ENCODE peak calls at places on chromosomes 5 and 9, in ten cellular contexts. T is spleen; X is brain microvascular endothelial cell; H is colonic mucosa; G is neural progenitor cell; R is lung; Y is hepatocyte; K is CD8-positive, alpha-beta T cell; Z is uterus; D is tibial artery. P is an unnamed sample. For H3K27me3, the result is how much of the 10 kb centered on the place peaks cover.

GRCh38 chr9:127183814-127184582 is 61.6 kb upstream of the ANGPTL2 start:
- DNase-seq in X (no peak), G (no peak), D (peak), H (no peak), Z (peak), K (no peak), Y (no peak), R (no peak), T (peak), P (peak)

GRCh38 chr5:14167211-14167845 is 24.2 kb downstream of the TRIO start:
- DNase-seq in G (no peak), H (no peak), D (no peak), Z (no peak), K (no peak), X (no peak), Y (no peak), T (no peak), R (no peak), P (no peak)

GRCh38 chr9:137836831-137837241 is 40.7 kb upstream of the CACNA1B start:
- DNase-seq in G (peak), Z (no peak), H (no peak), D (no peak), K (no peak), Y (no peak), R (no peak), T (no peak), X (no peak), P (no peak)

GRCh38 chr5:178590141-178590923 is at the start of gene COL23A1:
- DNase-seq in G (peak), T (peak), R (peak), K (no peak), H (peak), Z (peak), Y (peak), D (peak), X (peak), P (no peak)

GRCh38 chr9:133538851-133539250 is 4.3 kb downstream of the ADAMTSL2 start:
- DNase-seq in T (no peak), H (no peak), K (no peak), X (no peak), Z (no peak), G (no peak), Y (no peak), D (no peak), R (no peak), P (no peak)

GRCh38 chr5:119301210-119301609 is 54.6 kb upstream of the TNFAIP8 start:
- DNase-seq in Y (no peak), T (no peak), D (no peak), X (no peak), H (no peak), K (no peak), G (no peak), Z (no peak), R (no peak), P (no peak)

GRCh38 chr5:58357121-58357520 is 102.8 kb downstream of the PLK2 start:
- DNase-seq in T (no peak), D (no peak), Y (no peak), G (no peak), K (no peak), Z (no peak), H (no peak), X (no peak), R (no peak), P (no peak)

GRCh38 chr5:1748271-1748670 is 51.4 kb downstream of the MRPL36 start:
- DNase-seq in H (no peak), G (no peak), D (peak), K (no peak), X (no peak), Z (no peak), T (peak), Y (no peak), R (no peak), P (no peak)

GRCh38 chr5:103224118-103224893 is 34.3 kb upstream of the MACIR start:
- DNase-seq in X (peak), H (peak), R (no peak), D (no peak), Y (peak), K (no peak), T (no peak), Z (no peak), G (peak), P (peak)

GRCh38 chr5:109866051-109866450 is 176.3 kb downstream of the MAN2A1 start:
- DNase-seq in X (peak), G (no peak), Y (no peak), H (no peak), T (no peak), R (no peak), Z (no peak), D (no peak), K (no peak), P (no peak)

GRCh38 chr9:136004219-136004618 is 43.0 kb upstream of the UBAC1 start:
- DNase-seq in K (no peak), X (no peak), D (no peak), Z (no peak), T (no peak), R (no peak), Y (no peak), G (no peak), H (no peak), P (no peak)

GRCh38 chr9:113888361-113888760 is 12.3 kb downstream of the ZNF618 start:
- DNase-seq in Z (no peak), T (no peak), H (no peak), D (no peak), G (no peak), K (no peak), Y (no peak), R (no peak), X (no peak), P (no peak)

GRCh38 chr5:20649966-20650365 is 662.0 kb upstream of the CDH18 start:
- DNase-seq in G (no peak), K (no peak), X (no peak), H (no peak), Z (no peak), T (no peak), Y (no peak), D (no peak), R (no peak), P (no peak)

GRCh38 chr9:84285381-84285780 is 55.2 kb downstream of the SLC28A3 start:
- DNase-seq in D (no peak), G (no peak), T (no peak), H (no peak), Z (no peak), Y (no peak), X (no peak), R (no peak), K (no peak), P (no peak)

GRCh38 chr9:131807131-131807990 is 67.5 kb upstream of the RAPGEF1 start:
- DNase-seq in G (peak), X (no peak), T (no peak), K (no peak), Z (no peak), H (no peak), Y (no peak), D (no peak), R (no peak), P (no peak)

GRCh38 chr5:57889558-57889957 is 406.9 kb upstream of the ACTBL2 start:
- DNase-seq in R (no peak), K (no peak), T (no peak), H (no peak), G (peak), D (no peak), Z (no peak), Y (peak), X (peak), P (peak)

GRCh38 chr5:170791325-170791954 is 7.9 kb downstream of the GABRP start:
- DNase-seq in T (no peak), G (peak), D (peak), R (peak), H (peak), K (no peak), Z (no peak), X (peak), Y (peak), P (peak)

GRCh38 chr5:65663804-65664521 is 39.1 kb downstream of the SHLD3 start:
- DNase-seq in D (no peak), K (no peak), R (no peak), G (peak), Y (peak), T (no peak), H (no peak), X (no peak), Z (no peak), P (no peak)

GRCh38 chr5:75265731-75266130 is 29.1 kb upstream of the ANKRD31 start:
- DNase-seq in X (no peak), D (no peak), Y (peak), Z (no peak), G (peak), H (no peak), T (no peak), R (no peak), K (no peak), P (no peak)

GRCh38 chr5:2439608-2440007 is 311.9 kb downstream of the IRX2 start:
- DNase-seq in Y (no peak), R (no peak), G (no peak), X (no peak), Z (no peak), T (no peak), K (no peak), H (no peak), D (no peak), P (no peak)

GRCh38 chr9:134068742-134069535 is 1.1 kb upstream of the BRD3 start:
- DNase-seq in G (no peak), Z (peak), R (peak), D (no peak), Y (peak), X (no peak), K (no peak), H (no peak), T (peak), P (no peak)

GRCh38 chr5:73039082-73039481 is 81.3 kb upstream of the TMEM171 start:
- DNase-seq in Y (no peak), Z (no peak), K (no peak), R (no peak), X (no peak), H (no peak), T (no peak), G (peak), D (no peak), P (no peak)

GRCh38 chr5:124844371-124844770 is 97.9 kb upstream of the ZNF608 start:
- DNase-seq in D (no peak), X (no peak), Z (no peak), G (no peak), R (no peak), H (no peak), Y (no peak), K (no peak), T (no peak), P (no peak)

GRCh38 chr9:130309689-130310455 is 44.3 kb downstream of the HMCN2 start:
- DNase-seq in G (no peak), D (no peak), H (no peak), Y (no peak), T (no peak), Z (no peak), X (no peak), R (no peak), K (no peak), P (no peak)

GRCh38 chr9:127558581-127559246 is 53.4 kb upstream of the STXBP1 start:
- DNase-seq in Y (no peak), X (no peak), H (no peak), D (no peak), Z (no peak), K (no peak), R (no peak), G (no peak), T (no peak), P (no peak)

GRCh38 chr5:56070795-56071539 is 76.2 kb upstream of the IL6ST start:
- DNase-seq in X (no peak), H (no peak), D (no peak), T (no peak), R (no peak), K (no peak), G (no peak), Y (no peak), Z (no peak), P (no peak)

GRCh38 chr5:142059304-142059940 is 46.6 kb upstream of the GNPDA1 start:
- DNase-seq in G (no peak), Y (no peak), H (no peak), T (no peak), Z (no peak), X (no peak), K (no peak), D (peak), R (no peak), P (peak)

GRCh38 chr9:100838857-100839256 is 189.7 kb upstream of the PLPPR1 start:
- DNase-seq in H (no peak), Z (no peak), X (no peak), R (no peak), Y (no peak), G (no peak), D (no peak), K (no peak), T (no peak), P (no peak)

GRCh38 chr5:168334161-168335094 is 43.0 kb downstream of the WWC1 start:
- DNase-seq in D (no peak), K (no peak), H (no peak), G (peak), Z (no peak), R (no peak), T (peak), Y (peak), X (peak), P (peak)

GRCh38 chr5:170357853-170358497 is 31.2 kb downstream of the KCNMB1 start:
- DNase-seq in R (peak), K (no peak), G (no peak), D (peak), X (no peak), T (peak), H (peak), Y (no peak), Z (peak), P (peak)

GRCh38 chr5:145825751-145826180 is 9.4 kb downstream of the PRELID2 start:
- DNase-seq in H (no peak), Y (peak), T (no peak), X (no peak), D (no peak), R (no peak), Z (no peak), G (peak), K (no peak), P (no peak)

GRCh38 chr5:150219142-150219541 is 29.3 kb downstream of the SLC6A7 start:
- DNase-seq in Y (no peak), H (no peak), K (no peak), R (no peak), D (no peak), G (no peak), X (no peak), Z (no peak), T (no peak), P (no peak)

GRCh38 chr9:17191095-17191494 is 56.3 kb downstream of the CNTLN start:
- DNase-seq in R (no peak), D (no peak), G (no peak), T (no peak), H (no peak), Y (no peak), X (peak), Z (no peak), K (no peak), P (no peak)

GRCh38 chr9:77523891-77524290 is 124.2 kb downstream of the GNA14 start:
- DNase-seq in T (no peak), X (no peak), G (no peak), K (no peak), D (no peak), H (no peak), Y (peak), R (no peak), Z (no peak), P (no peak)

GRCh38 chr9:1320041-1320440 is 269.9 kb downstream of the DMRT2 start:
- DNase-seq in T (no peak), X (no peak), K (no peak), Y (no peak), G (no peak), D (no peak), Z (no peak), H (no peak), R (no peak), P (no peak)

GRCh38 chr5:115313632-115314031 is 17.2 kb upstream of the CCDC112 start:
- DNase-seq in T (no peak), G (no peak), R (no peak), K (no peak), H (no peak), Y (no peak), X (no peak), D (no peak), Z (no peak), P (no peak)

GRCh38 chr9:95815153-95815552 is 60.3 kb upstream of the ERCC6L2 start:
- DNase-seq in Y (peak), K (no peak), X (peak), D (no peak), T (no peak), Z (no peak), H (no peak), R (no peak), G (no peak), P (no peak)

GRCh38 chr5:124599048-124599973 is 147.1 kb downstream of the ZNF608 start:
- DNase-seq in X (peak), K (no peak), H (peak), T (no peak), R (peak), Y (peak), G (no peak), D (no peak), Z (no peak), P (peak)

GRCh38 chr9:98708103-98708932 is 417 bp downstream of the GABBR2 start:
- DNase-seq in H (no peak), R (no peak), T (no peak), K (no peak), Z (no peak), D (no peak), G (no peak), X (no peak), Y (no peak), P (no peak)
- H3K27me3 ChIP-seq in H (under half), R (under half), T (under half), K (under half), Z (under half), D (half or more), G (half or more), X (under half), Y (half or more), P (under half)

DNA sequence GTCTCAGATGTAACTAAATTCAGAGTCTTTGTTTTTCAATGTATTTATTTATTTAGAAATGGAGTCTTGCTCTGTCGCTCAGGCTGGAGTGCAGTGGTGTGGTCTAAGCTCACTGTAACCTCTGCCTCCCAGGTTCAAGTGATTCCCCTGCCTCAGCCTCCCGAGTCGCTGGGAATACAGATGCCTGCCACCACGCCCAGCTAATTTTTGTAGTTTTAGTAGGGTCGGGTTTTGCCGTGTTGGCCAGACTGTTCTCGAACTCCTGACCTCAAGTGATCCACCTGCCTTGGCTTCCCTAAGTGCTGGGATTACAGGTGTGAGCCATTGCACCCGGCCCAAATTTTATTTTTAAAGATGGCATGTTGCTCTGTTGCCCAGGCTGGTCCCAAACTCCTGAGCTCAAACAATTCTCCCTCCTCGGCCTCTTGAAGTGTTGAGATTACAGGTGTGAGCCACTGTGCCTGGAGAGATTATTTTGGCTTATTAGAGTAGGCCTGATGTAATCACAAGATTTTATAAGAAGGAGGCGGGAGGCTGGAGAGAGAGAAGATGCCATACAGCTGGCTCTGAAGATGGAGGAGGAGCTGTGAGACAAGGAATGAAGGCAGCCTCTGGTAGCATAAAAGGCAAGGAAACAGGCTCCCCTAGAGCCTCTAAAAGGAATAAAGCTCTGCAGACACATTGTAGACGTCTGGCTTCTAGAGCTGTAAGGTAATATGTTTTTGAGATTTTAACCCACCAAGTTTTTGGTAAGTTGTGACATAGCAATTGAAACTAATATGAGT is 12.9 kb upstream of the KLF9 start:
- DNase-seq in G (peak), K (no peak), T (no peak), H (no peak), Y (peak), R (no peak), Z (no peak), D (no peak), X (no peak), P (no peak)
- TF ChIP-seq CTCF in G (no peak), K (no peak), T (no peak), H (no peak), Y (no peak), R (no peak), Z (no peak), D (no peak), X (peak), P (no peak)

GRCh38 chr9:105050296-105050695 is 122.3 kb upstream of the ABCA1 start:
- DNase-seq in T (no peak), D (no peak), X (no peak), K (no peak), Y (no peak), G (no peak), R (no peak), Z (no peak), H (no peak), P (no peak)
- H3K27me3 ChIP-seq in T (under half), D (under half), X (under half), K (under half), Y (under half), G (under half), R (under half), Z (under half), H (under half), P (under half)

GRCh38 chr5:96292582-96293247 is 140.3 kb downstream of the PCSK1 start:
- DNase-seq in D (peak), X (no peak), H (no peak), T (no peak), Z (no peak), K (no peak), G (no peak), Y (no peak), R (no peak), P (peak)
- TF ChIP-seq CTCF in D (no peak), X (no peak), H (no peak), T (no peak), Z (no peak), K (no peak), G (no peak), Y (no peak), R (no peak), P (no peak)

GRCh38 chr9:110922145-110922544 is 116.1 kb downstream of the LPAR1 start:
- DNase-seq in T (no peak), R (no peak), Z (no peak), X (no peak), G (no peak), K (no peak), D (no peak), Y (no peak), H (no peak), P (no peak)
- H3K27me3 ChIP-seq in T (under half), R (under half), Z (under half), X (under half), G (under half), K (under half), D (under half), Y (under half), H (under half), P (under half)

GRCh38 chr9:90901933-90902332 is 100.3 kb downstream of the SYK start:
- DNase-seq in H (no peak), X (no peak), T (no peak), G (no peak), Y (no peak), R (no peak), K (no peak), D (no peak), Z (no peak), P (no peak)

GRCh38 chr9:90903731-90904422 is 102.3 kb downstream of the SYK start:
- DNase-seq in G (no peak), Z (no peak), X (no peak), D (no peak), Y (no peak), R (no peak), K (no peak), H (no peak), T (no peak), P (no peak)

GRCh38 chr9:90899287-90899686 is 97.7 kb downstream of the SYK start:
- DNase-seq in D (no peak), Y (no peak), R (no peak), H (no peak), X (no peak), Z (no peak), K (no peak), G (no peak), T (no peak), P (no peak)

GRCh38 chr9:90898229-90898628 is 96.6 kb downstream of the SYK start:
- DNase-seq in X (no peak), G (no peak), K (no peak), H (no peak), R (no peak), Z (no peak), Y (no peak), D (no peak), T (no peak), P (no peak)

DNA sequence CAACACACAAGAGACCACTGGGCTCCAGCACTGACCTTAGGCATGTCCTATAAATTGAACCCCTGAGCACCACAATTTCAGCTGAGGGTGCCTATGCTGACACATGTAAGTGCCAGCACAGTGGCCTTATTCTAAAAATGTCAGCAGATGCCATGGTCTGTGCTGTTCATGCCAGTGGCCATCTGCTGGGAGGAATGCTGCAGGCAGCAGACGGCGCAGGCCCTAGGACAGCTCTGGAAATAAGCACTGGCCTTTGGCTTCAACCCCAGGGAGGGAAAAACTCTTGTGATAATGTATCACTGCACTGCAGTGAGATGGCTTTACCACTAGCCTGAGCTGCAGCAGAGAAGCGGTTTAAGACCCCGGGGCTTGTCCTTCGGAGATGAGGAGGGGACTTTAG is 98.5 kb downstream of the SYK start:
- DNase-seq in X (no peak), H (no peak), K (no peak), D (no peak), G (peak), R (no peak), T (no peak), Y (no peak), Z (no peak), P (no peak)
- TF ChIP-seq CTCF in X (peak), H (no peak), K (no peak), D (no peak), G (peak), R (no peak), T (no peak), Y (peak), Z (no peak), P (no peak)

DNA sequence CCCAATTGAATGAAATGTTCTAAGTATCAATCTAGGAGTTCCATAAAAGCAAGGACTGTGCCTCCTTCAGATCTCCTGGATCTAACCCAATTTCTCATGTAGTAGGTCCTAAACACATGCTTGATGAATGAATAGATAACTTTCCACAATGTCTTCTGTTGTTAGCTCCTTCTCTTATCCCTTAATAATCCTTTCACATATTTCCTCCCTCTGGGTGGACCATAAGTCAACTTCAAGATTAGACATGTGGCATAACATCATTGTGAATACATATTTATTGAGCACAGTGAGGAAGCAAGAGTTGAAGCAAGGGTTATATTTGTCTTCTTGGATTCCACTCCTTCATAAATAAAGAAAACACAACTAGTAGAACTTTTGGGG is 108.6 kb upstream of the EGFLAM start:
- DNase-seq in D (no peak), T (no peak), X (no peak), H (no peak), Y (no peak), K (no peak), G (no peak), Z (no peak), R (no peak), P (no peak)
- H3K27me3 ChIP-seq in D (under half), T (under half), X (under half), H (under half), Y (under half), K (under half), G (under half), Z (under half), R (under half), P (under half)